ENCODE peak calls at places on chromosome 6, in five cellular contexts. P is prostate gland, R is transverse colon, E is stomach, Q is GM23338. N is an unnamed sample.

GRCh38 chr6:21999012-21999528 is 297.8 kb downstream of the PRL start:
- DNase-seq in P (no peak), R (no peak), E (no peak), Q (no peak), N (no peak)

GRCh38 chr6:13873288-13874190 is 51.2 kb upstream of the RNF182 start:
- DNase-seq in P (peak; percentile 63), R (peak; percentile 78), E (peak; percentile 70), Q (peak; percentile 95), N (peak; percentile 72)

GRCh38 chr6:148365037-148365436 is 22.4 kb downstream of the SASH1 start:
- DNase-seq in P (no peak), R (no peak), E (no peak), Q (no peak), N (no peak)

GRCh38 chr6:106591111-106591825 is 38.0 kb downstream of the RTN4IP1 start:
- DNase-seq in P (no peak), R (no peak), E (no peak), Q (no peak), N (no peak)

GRCh38 chr6:16059496-16059895 is 69.4 kb upstream of the MYLIP start:
- DNase-seq in P (no peak), R (no peak), E (no peak), Q (peak; percentile 57), N (no peak)

GRCh38 chr6:87210979-87211378 is 55.6 kb downstream of the ZNF292 start:
- DNase-seq in P (no peak), R (no peak), E (no peak), Q (no peak), N (no peak)

GRCh38 chr6:7554533-7555275 is 13.2 kb downstream of the DSP start:
- DNase-seq in P (no peak), R (no peak), E (no peak), Q (no peak), N (no peak)

GRCh38 chr6:33156964-33157363 is 35.3 kb downstream of the COL11A2 start:
- DNase-seq in P (no peak), R (no peak), E (no peak), Q (no peak), N (no peak)

GRCh38 chr6:145897552-145897951 is 66.6 kb downstream of the SHPRH start:
- DNase-seq in P (no peak), R (no peak), E (no peak), Q (no peak), N (no peak)

GRCh38 chr6:31267504-31268371 is 4.2 kb downstream of the HLA-C start:
- DNase-seq in P (no peak), R (peak; percentile 56), E (no peak), Q (no peak), N (no peak)

GRCh38 chr6:113856011-113856551 is 1.1 kb upstream of the MARCKS start:
- DNase-seq in P (peak; percentile 19), R (peak; percentile 39), E (peak; percentile 29), Q (peak; percentile 44), N (no peak)

GRCh38 chr6:146598785-146599405 is at the start of gene ADGB:
- DNase-seq in P (no peak), R (peak; percentile 78), E (peak; percentile 45), Q (peak; percentile 83), N (no peak)

GRCh38 chr6:108655840-108656650 is 95.3 kb downstream of the FOXO3 start:
- DNase-seq in P (no peak), R (no peak), E (no peak), Q (no peak), N (peak; percentile 77)

DNA sequence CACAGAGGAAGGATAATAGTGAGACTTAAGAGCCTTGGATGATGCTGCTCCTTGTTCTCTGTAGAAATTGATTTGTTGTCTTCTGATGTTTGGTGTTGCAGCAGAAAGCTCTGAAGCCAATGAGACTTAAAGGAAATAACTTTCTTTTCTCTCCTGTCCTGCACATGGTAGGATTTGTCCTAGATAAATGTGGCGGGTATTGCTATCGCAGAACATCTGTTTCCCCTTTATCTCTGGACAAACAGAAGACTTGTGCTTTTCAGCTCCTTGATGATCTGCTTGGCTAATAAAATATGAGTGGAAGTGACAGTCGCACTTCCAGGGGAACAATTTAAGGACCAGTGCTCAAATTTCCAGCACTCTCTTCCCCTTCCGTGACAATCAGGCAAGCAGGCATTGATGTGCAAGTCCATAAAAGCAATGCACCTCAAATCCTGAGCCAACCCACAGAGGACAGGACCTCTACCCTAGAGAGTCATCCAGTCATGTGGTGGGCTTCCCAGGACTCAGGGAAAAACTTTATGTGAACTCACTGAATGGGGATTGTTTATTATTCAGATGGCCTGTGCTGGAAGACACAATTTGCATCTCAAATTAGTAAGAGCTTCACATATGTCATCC is 9.9 kb upstream of the NCR2 start:
- DNase-seq in P (no peak), R (no peak), E (no peak), Q (no peak), N (no peak)
- TF ChIP-seq POLR2AphosphoS5 in P (no peak), R (no peak), E (no peak), Q (no peak), N (no peak)

DNA sequence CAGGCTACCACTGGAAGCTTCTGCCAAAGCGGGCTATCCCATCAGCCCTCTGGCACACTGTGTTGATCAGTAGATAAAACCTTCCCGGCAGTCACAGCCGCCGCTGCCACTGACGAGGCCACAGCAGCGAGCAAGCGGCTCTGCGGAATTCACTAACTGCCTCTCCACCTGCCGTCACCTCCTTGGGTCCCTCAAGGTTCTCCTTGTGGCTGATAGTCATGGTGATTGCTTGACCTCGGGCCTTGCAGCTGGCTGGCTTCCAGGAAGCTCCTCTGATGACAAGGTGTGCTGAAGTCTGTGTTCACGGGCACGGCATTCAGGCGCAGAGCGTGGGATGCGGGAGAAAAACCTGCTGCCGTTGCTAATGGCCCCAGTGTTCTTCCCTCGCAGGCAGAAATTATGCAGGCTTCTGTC is 315.8 kb downstream of the TFAP2A start:
- DNase-seq in P (peak; percentile 72), R (peak; percentile 9), E (peak; percentile 48), Q (peak; percentile 41), N (no peak)
- TF ChIP-seq POLR2AphosphoS5 in P (peak; percentile 25), R (no peak), E (no peak), Q (no peak), N (no peak)

DNA sequence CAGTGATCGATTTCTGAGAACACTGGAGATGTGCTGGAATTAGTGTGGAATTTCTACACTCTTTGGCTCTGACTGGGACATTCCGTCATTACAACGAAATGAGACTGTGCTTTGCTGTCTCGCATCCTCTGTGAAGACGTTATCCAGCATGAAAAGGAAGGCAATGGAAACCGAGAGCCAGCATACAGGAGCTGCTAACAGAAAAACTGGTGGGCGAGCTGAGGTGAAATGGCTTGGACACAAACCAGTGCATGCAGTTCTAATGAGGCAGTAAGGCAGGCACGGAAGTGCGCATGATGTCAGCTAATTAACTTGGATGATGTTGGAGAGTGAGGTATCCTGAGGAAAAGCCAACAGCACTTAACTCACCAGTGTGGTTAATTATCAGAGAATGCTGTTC is 202.8 kb upstream of the AGPAT4 start:
- DNase-seq in P (no peak), R (no peak), E (no peak), Q (no peak), N (no peak)
- TF ChIP-seq POLR2AphosphoS5 in P (no peak), R (no peak), E (no peak), Q (no peak), N (no peak)

GRCh38 chr6:157055863-157056262 is 267.5 kb downstream of the TMEM242 start:
- DNase-seq in P (no peak), R (no peak), E (no peak), Q (no peak), N (no peak)
- TF ChIP-seq POLR2AphosphoS5 in P (no peak), R (no peak), E (no peak), Q (no peak), N (no peak)

GRCh38 chr6:154736613-154737259 is 3.5 kb downstream of the SCAF8 start:
- DNase-seq in P (no peak), R (no peak), E (no peak), Q (no peak), N (no peak)

GRCh38 chr6:154732538-154732823 is 735 bp upstream of the SCAF8 start:
- DNase-seq in P (no peak), R (no peak), E (no peak), Q (peak; percentile 78), N (no peak)

GRCh38 chr6:154732824-154733609 is at the start of gene SCAF8:
- DNase-seq in P (peak; percentile 67), R (peak; percentile 85), E (peak; percentile 87), Q (peak; percentile 84), N (peak; percentile 87)

GRCh38 chr6:154731296-154732218 is 1.7 kb upstream of the SCAF8 start:
- DNase-seq in P (no peak), R (no peak), E (no peak), Q (peak; percentile 27), N (no peak)

GRCh38 chr6:154733610-154734379 is 579 bp downstream of the SCAF8 start:
- DNase-seq in P (peak; percentile 98), R (peak; percentile 96), E (peak; percentile 97), Q (peak; percentile 98), N (peak; percentile 98)
- TF ChIP-seq POLR2AphosphoS5 in P (peak; percentile 79), R (peak; percentile 61), E (no peak), Q (peak; percentile 83), N (peak; percentile 46)

DNA sequence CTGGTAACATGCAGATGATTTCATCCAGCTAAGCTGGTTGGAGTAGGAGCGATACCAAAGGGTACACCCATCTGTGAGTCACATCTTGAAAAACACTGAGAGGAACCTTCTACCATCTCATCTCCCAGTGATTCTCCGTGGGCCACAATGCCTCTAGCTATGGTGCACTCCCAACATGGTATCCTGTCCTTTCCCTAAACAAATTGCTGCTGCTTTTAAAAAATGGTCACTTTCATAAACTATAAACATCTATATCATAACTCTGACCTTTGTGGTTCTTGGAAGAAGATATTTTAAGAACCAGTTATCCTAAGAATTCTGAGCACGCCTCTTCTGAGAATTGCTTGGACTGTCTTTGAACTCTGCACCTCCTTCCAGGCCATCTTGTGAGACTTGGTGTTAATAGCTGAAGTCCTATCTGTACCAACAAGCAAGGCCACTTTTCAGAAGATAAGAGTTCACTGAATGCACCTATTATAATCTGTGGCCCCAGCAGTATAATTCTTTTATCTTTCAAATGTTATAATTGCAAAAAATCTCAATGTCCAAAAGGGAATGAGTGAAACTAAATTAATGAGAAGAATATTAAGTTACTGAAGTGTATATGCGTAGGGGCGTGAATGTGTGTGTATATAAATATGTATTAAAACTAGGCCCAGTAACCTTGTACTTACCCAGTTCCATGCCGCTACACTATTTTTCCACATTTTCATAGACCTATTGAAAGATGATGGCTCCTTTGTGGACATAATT is 70.5 kb upstream of the TPD52L1 start:
- DNase-seq in P (no peak), R (no peak), E (no peak), Q (no peak), N (no peak)
- TF ChIP-seq POLR2AphosphoS5 in P (no peak), R (no peak), E (no peak), Q (no peak), N (no peak)

GRCh38 chr6:41545703-41546474 is at the start of gene FOXP4:
- DNase-seq in P (peak; percentile 93), R (peak; percentile 92), E (peak; percentile 91), Q (peak; percentile 98), N (peak; percentile 96)
- TF ChIP-seq POLR2AphosphoS5 in P (peak; percentile 72), R (no peak), E (no peak), Q (no peak), N (peak; percentile 50)

DNA sequence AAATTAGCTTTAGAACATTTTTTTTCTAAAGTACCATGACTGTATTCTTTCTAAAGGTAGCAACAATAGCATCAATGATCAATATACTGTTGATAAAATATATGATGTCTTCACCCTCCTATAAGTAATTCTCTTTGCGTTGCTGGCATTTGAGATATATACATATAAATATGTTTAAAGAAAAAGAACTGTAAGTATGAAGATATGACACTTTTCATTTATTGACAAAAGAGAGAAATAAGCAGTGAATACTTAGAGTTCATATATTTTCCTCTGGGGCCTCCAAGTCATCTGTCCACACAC is 49.4 kb upstream of the SCGN start:
- DNase-seq in P (no peak), R (no peak), E (no peak), Q (no peak), N (no peak)
- TF ChIP-seq POLR2AphosphoS5 in P (no peak), R (no peak), E (no peak), Q (no peak), N (no peak)

GRCh38 chr6:5905431-5906339 is 101.0 kb downstream of the NRN1 start:
- DNase-seq in P (no peak), R (peak; percentile 59), E (peak; percentile 36), Q (no peak), N (peak; percentile 94)
- TF ChIP-seq POLR2AphosphoS5 in P (no peak), R (no peak), E (peak; percentile 29), Q (no peak), N (peak; percentile 12)

N was measured in sigmoid colon.